ENCODE peak calls at places on chromosomes 5 and 9, in ten cellular contexts. B is NCI-H2227 treated with DMSO at 0.1 percent for 48 hours; R is frontal cortex; V is left ventricle myocardium inferior; F is activated CD8-positive, alpha-beta memory T cell treated with anti-CD3 and anti-CD28 coated beads, Interleukin-2, amount 50 U/mL, for 48 hours; G is CD4-positive, alpha-beta memory T cell; Q is GM12891; M is activated CD4-positive, alpha-beta T cell treated with anti-CD3 and anti-CD28 coated beads, Interleukin-2, amount 50 U/mL, for 24 hours; L is kidney tubule cell; N is glomerular endothelial cell. U is an unnamed sample.

GRCh38 chr5:17441351-17441750 is 56.7 kb upstream of the TAF11L2 start:
- DNase-seq in B (no peak), R (no peak), V (no peak), F (no peak), G (no peak), Q (no peak), M (no peak), L (no peak), N (no peak), U (no peak)

GRCh38 chr9:136996361-136997281 is at the start of gene CLIC3:
- DNase-seq in B (no peak), R (no peak), V (no peak), F (peak; percentile 73), G (peak; percentile 47), Q (no peak), M (no peak), L (peak; percentile 37), N (no peak), U (no peak)

GRCh38 chr5:179870403-179870903 is 11.8 kb upstream of the MRNIP start:
- DNase-seq in B (no peak), R (no peak), V (peak; percentile 76), F (no peak), G (no peak), Q (no peak), M (no peak), L (peak; percentile 37), N (no peak), U (no peak)

GRCh38 chr9:132651259-132651658 is 18.5 kb downstream of the DDX31 start:
- DNase-seq in B (no peak), R (no peak), V (no peak), F (no peak), G (no peak), Q (no peak), M (no peak), L (peak; percentile 28), N (no peak), U (peak; percentile 44)

GRCh38 chr5:65867509-65868195 is 58.7 kb upstream of the ERBIN start:
- DNase-seq in B (no peak), R (no peak), V (no peak), F (no peak), G (no peak), Q (no peak), M (no peak), L (peak; percentile 65), N (peak; percentile 44), U (peak; percentile 81)

GRCh38 chr5:61796773-61797172 is 464.7 kb downstream of the ZSWIM6 start:
- DNase-seq in B (no peak), R (no peak), V (no peak), F (no peak), G (no peak), Q (no peak), M (no peak), L (peak; percentile 9), N (no peak), U (peak; percentile 15)

GRCh38 chr5:143826909-143827514 is 15.1 kb downstream of the HMHB1 start:
- DNase-seq in B (no peak), R (no peak), V (no peak), F (no peak), G (no peak), Q (no peak), M (peak; percentile 30), L (peak; percentile 77), N (no peak), U (peak; percentile 76)

GRCh38 chr9:134224130-134224826 is 59.9 kb upstream of the RNU6ATAC start:
- DNase-seq in B (no peak), R (no peak), V (no peak), F (no peak), G (no peak), Q (no peak), M (no peak), L (no peak), N (no peak), U (no peak)

GRCh38 chr9:128636024-128636390 is 20.6 kb downstream of the DYNC2I2 start:
- DNase-seq in B (no peak), R (no peak), V (peak; percentile 77), F (no peak), G (no peak), Q (no peak), M (no peak), L (peak; percentile 83), N (no peak), U (peak; percentile 31)

GRCh38 chr9:752201-752600 is 89.3 kb upstream of the DMRT1 start:
- DNase-seq in B (no peak), R (no peak), V (no peak), F (no peak), G (no peak), Q (no peak), M (no peak), L (peak; percentile 77), N (peak; percentile 54), U (peak; percentile 86)

GRCh38 chr9:69937358-69937757 is 106.3 kb upstream of the MAMDC2 start:
- DNase-seq in B (no peak), R (no peak), V (no peak), F (no peak), G (no peak), Q (no peak), M (no peak), L (peak; percentile 59), N (no peak), U (no peak)

GRCh38 chr5:15893866-15894265 is 285.7 kb downstream of the MARCHF11 start:
- DNase-seq in B (no peak), R (no peak), V (no peak), F (no peak), G (no peak), Q (no peak), M (no peak), L (no peak), N (no peak), U (no peak)

GRCh38 chr5:140182075-140182709 is 7.2 kb downstream of the CYSTM1 start:
- DNase-seq in B (no peak), R (no peak), V (no peak), F (no peak), G (no peak), Q (no peak), M (no peak), L (no peak), N (no peak), U (no peak)

GRCh38 chr9:109100543-109101201 is 19.1 kb downstream of the TMEM245 start:
- DNase-seq in B (no peak), R (no peak), V (no peak), F (no peak), G (no peak), Q (no peak), M (no peak), L (no peak), N (no peak), U (peak; percentile 70)

GRCh38 chr9:128551652-128552152 is 685 bp upstream of the SPTAN1 start:
- DNase-seq in B (no peak), R (no peak), V (no peak), F (no peak), G (no peak), Q (no peak), M (no peak), L (peak; percentile 2), N (no peak), U (no peak)

GRCh38 chr9:127214421-127215265 is 49.9 kb upstream of the GARNL3 start:
- DNase-seq in B (no peak), R (peak; percentile 41), V (no peak), F (peak; percentile 76), G (peak; percentile 51), Q (peak; percentile 74), M (peak; percentile 55), L (peak; percentile 67), N (peak; percentile 31), U (peak; percentile 53)

GRCh38 chr5:64929833-64930232 is 161.1 kb downstream of the CWC27 start:
- DNase-seq in B (no peak), R (no peak), V (no peak), F (no peak), G (no peak), Q (no peak), M (no peak), L (no peak), N (no peak), U (no peak)

GRCh38 chr9:98383758-98384157 is 128.3 kb upstream of the TBC1D2 start:
- DNase-seq in B (no peak), R (no peak), V (no peak), F (no peak), G (no peak), Q (no peak), M (no peak), L (no peak), N (no peak), U (no peak)

GRCh38 chr5:42951847-42952411 is 88.2 kb downstream of the ANXA2R start:
- DNase-seq in B (peak; percentile 51), R (peak; percentile 24), V (no peak), F (peak; percentile 82), G (peak; percentile 76), Q (peak; percentile 37), M (peak; percentile 21), L (peak; percentile 23), N (no peak), U (no peak)

GRCh38 chr5:69234457-69235268 is at the start of gene CDK7:
- DNase-seq in B (peak; percentile 62), R (peak; percentile 74), V (peak; percentile 93), F (peak; percentile 93), G (peak; percentile 90), Q (peak; percentile 86), M (peak; percentile 87), L (peak; percentile 94), N (no peak), U (peak; percentile 85)

GRCh38 chr5:173762930-173763329 is 125.2 kb upstream of the CPEB4 start:
- DNase-seq in B (no peak), R (no peak), V (no peak), F (no peak), G (no peak), Q (no peak), M (no peak), L (peak; percentile 91), N (no peak), U (peak; percentile 94)

GRCh38 chr5:180343110-180343845 is 9.9 kb downstream of the GFPT2 start:
- DNase-seq in B (no peak), R (no peak), V (no peak), F (no peak), G (no peak), Q (no peak), M (no peak), L (peak; percentile 47), N (no peak), U (peak; percentile 60)

GRCh38 chr9:115107701-115108100 is 10.3 kb downstream of the TNC start:
- DNase-seq in B (no peak), R (no peak), V (no peak), F (no peak), G (no peak), Q (no peak), M (no peak), L (peak; percentile 62), N (no peak), U (peak; percentile 67)

GRCh38 chr5:98365126-98365525 is 408.3 kb upstream of the RGMB start:
- DNase-seq in B (no peak), R (no peak), V (no peak), F (no peak), G (no peak), Q (no peak), M (no peak), L (no peak), N (no peak), U (no peak)

GRCh38 chr5:38553001-38553521 is 3.4 kb downstream of the LIFR start:
- DNase-seq in B (no peak), R (no peak), V (no peak), F (no peak), G (no peak), Q (no peak), M (no peak), L (no peak), N (no peak), U (no peak)

GRCh38 chr5:29715167-29715566 is 1478.3 kb upstream of the CDH6 start:
- DNase-seq in B (no peak), R (no peak), V (no peak), F (no peak), G (no peak), Q (no peak), M (no peak), L (no peak), N (no peak), U (no peak)

GRCh38 chr9:121950441-121950840 is 142.7 kb downstream of the TTLL11 start:
- DNase-seq in B (no peak), R (no peak), V (no peak), F (no peak), G (no peak), Q (no peak), M (no peak), L (peak; percentile 73), N (no peak), U (peak; percentile 67)

GRCh38 chr9:3879731-3880493 is 354.1 kb upstream of the RFX3 start:
- DNase-seq in B (peak; percentile 24), R (no peak), V (no peak), F (no peak), G (no peak), Q (no peak), M (no peak), L (peak; percentile 78), N (no peak), U (peak; percentile 80)